ENCODE peak calls at places on chromosomes 12 and 14, in nine cellular contexts. Z is K562, D is transverse colon, W is prostate gland, M is stomach, P is spleen, Y is suprapubic skin, B is HepG2, Q is breast epithelium. R is an unnamed sample.

GRCh38 chr14:74401504-74402241 is 24.3 kb downstream of the SYNDIG1L start:
- DNase-seq in Q (no peak), W (no peak), P (peak), B (no peak), D (peak), M (peak), Z (peak), Y (no peak), R (no peak)

GRCh38 chr12:32920506-32921085 is 24.0 kb upstream of the PKP2 start:
- DNase-seq in Z (no peak), P (no peak), Q (no peak), Y (no peak), B (no peak), W (no peak), M (no peak), D (no peak), R (no peak)

GRCh38 chr12:109678732-109679131 is 34.9 kb upstream of the FAM222A start:
- DNase-seq in P (peak), Y (no peak), W (no peak), D (peak), Z (no peak), Q (no peak), B (no peak), M (no peak), R (no peak)

GRCh38 chr12:68317047-68317667 is 15.0 kb downstream of the MDM1 start:
- DNase-seq in W (no peak), Z (peak), P (no peak), M (no peak), Y (no peak), Q (no peak), D (peak), B (peak), R (no peak)

GRCh38 chr12:99736760-99737159 is 89.2 kb downstream of the GARIN6 start:
- DNase-seq in M (no peak), W (no peak), B (no peak), Y (no peak), Q (no peak), P (no peak), D (no peak), Z (no peak), R (no peak)

GRCh38 chr14:99768381-99768780 is 24.8 kb upstream of the EML1 start:
- DNase-seq in Y (peak), B (no peak), Q (no peak), W (no peak), P (no peak), Z (no peak), M (no peak), D (no peak), R (no peak)

GRCh38 chr14:23411563-23412525 is 3.8 kb upstream of the MYH6 start:
- DNase-seq in Z (no peak), B (no peak), P (no peak), M (no peak), Q (no peak), Y (no peak), D (no peak), W (no peak), R (no peak)

GRCh38 chr14:99327050-99327449 is 55.1 kb upstream of the BCL11B start:
- DNase-seq in Z (no peak), M (no peak), P (no peak), D (no peak), Q (no peak), Y (peak), W (no peak), B (no peak), R (no peak)

GRCh38 chr14:34775922-34776321 is 61.5 kb upstream of the CFL2 start:
- DNase-seq in D (no peak), Q (no peak), B (peak), M (no peak), Z (no peak), P (no peak), W (no peak), Y (no peak), R (no peak)

GRCh38 chr12:128727461-128727860 is 96.3 kb downstream of the SLC15A4 start:
- DNase-seq in D (no peak), M (no peak), W (no peak), Y (no peak), P (no peak), Q (no peak), B (no peak), Z (no peak), R (no peak)

GRCh38 chr14:100581228-100582145 is 5.7 kb downstream of the BEGAIN start:
- DNase-seq in B (no peak), W (no peak), P (peak), M (no peak), Q (no peak), D (no peak), Z (no peak), Y (peak), R (no peak)

GRCh38 chr14:104602315-104602932 is 2.1 kb downstream of the TMEM179 start:
- DNase-seq in D (no peak), Y (peak), B (no peak), Z (no peak), Q (peak), P (peak), W (no peak), M (no peak), R (no peak)

GRCh38 chr14:105709281-105710118 is 183.1 kb downstream of the TMEM121 start:
- DNase-seq in B (no peak), Q (no peak), W (no peak), Z (no peak), Y (no peak), M (no peak), P (peak), D (peak), R (no peak)

GRCh38 chr14:76104802-76105355 is 46.8 kb upstream of the GPATCH2L start:
- DNase-seq in D (no peak), Y (no peak), W (no peak), P (no peak), M (no peak), Q (no peak), B (no peak), Z (no peak), R (no peak)

GRCh38 chr12:79407671-79408622 is 282.8 kb downstream of the PAWR start:
- DNase-seq in D (peak), Y (no peak), Q (no peak), Z (no peak), B (peak), P (no peak), W (peak), M (peak), R (peak)

GRCh38 chr14:41805633-41806032 is 199.0 kb downstream of the LRFN5 start:
- DNase-seq in M (no peak), Q (no peak), P (no peak), B (no peak), D (no peak), Y (no peak), W (no peak), Z (no peak), R (no peak)

GRCh38 chr12:92539966-92540791 is 162.6 kb upstream of the PLEKHG7 start:
- DNase-seq in P (peak), Z (no peak), W (no peak), Q (no peak), M (no peak), D (no peak), Y (no peak), B (no peak), R (no peak)

GRCh38 chr12:109192358-109192757 is 76.0 kb downstream of the ACACB start:
- DNase-seq in B (no peak), D (no peak), Q (no peak), M (no peak), W (no peak), Z (no peak), P (no peak), Y (no peak), R (no peak)

GRCh38 chr14:103533137-103533998 is 4.4 kb downstream of the TRMT61A start:
- DNase-seq in P (no peak), Q (no peak), M (no peak), B (no peak), W (no peak), Y (no peak), Z (no peak), D (no peak), R (no peak)

GRCh38 chr14:103528158-103528511 is 861 bp upstream of the TRMT61A start:
- DNase-seq in D (peak), W (no peak), Q (no peak), B (no peak), M (peak), P (no peak), Y (no peak), Z (no peak), R (no peak)

GRCh38 chr12:102652645-102653313 is 172.4 kb upstream of the IGF1 start:
- DNase-seq in P (no peak), D (no peak), Y (no peak), W (no peak), Q (no peak), M (no peak), Z (no peak), B (no peak), R (no peak)

GRCh38 chr12:30138483-30138882 is 354.7 kb upstream of the TMTC1 start:
- DNase-seq in W (no peak), B (no peak), Z (no peak), D (no peak), M (no peak), P (no peak), Q (no peak), Y (no peak), R (no peak)

GRCh38 chr14:55807536-55807935 is 227.5 kb downstream of the KTN1 start:
- DNase-seq in Y (no peak), B (no peak), P (no peak), Q (no peak), W (no peak), M (no peak), Z (no peak), D (no peak), R (no peak)

GRCh38 chr12:14418526-14418925 is 53.0 kb downstream of the ATF7IP start:
- DNase-seq in P (no peak), B (no peak), D (no peak), M (no peak), W (no peak), Y (no peak), Q (no peak), Z (no peak), R (no peak)

GRCh38 chr14:61925043-61925442 is 162.8 kb downstream of the SNAPC1 start:
- DNase-seq in Z (no peak), Q (no peak), W (no peak), M (no peak), D (no peak), P (no peak), B (peak), Y (no peak), R (no peak)

GRCh38 chr14:89576960-89577359 is 159.9 kb upstream of the FOXN3 start:
- DNase-seq in Q (no peak), B (no peak), P (no peak), Z (no peak), Y (no peak), D (no peak), M (no peak), W (no peak), R (no peak)
- H3K4me3 ChIP-seq in Q (no peak), B (no peak), P (no peak), Z (no peak), Y (no peak), D (no peak), M (no peak), W (no peak), R (no peak)

GRCh38 chr14:20714593-20715250 is 26.2 kb downstream of the ANG start:
- DNase-seq in Q (peak), B (no peak), M (peak), P (peak), D (peak), Y (peak), W (peak), Z (no peak), R (peak)
- TF ChIP-seq POLR2AphosphoS5 in Q (peak), B (no peak), M (no peak), P (no peak), D (no peak), Y (no peak), W (peak), Z (no peak), R (peak)

GRCh38 chr12:45637706-45638105 is 91.8 kb upstream of the ARID2 start:
- DNase-seq in Y (no peak), B (no peak), Q (no peak), W (no peak), Z (no peak), M (no peak), D (no peak), P (no peak), R (no peak)
- H3K27ac ChIP-seq in Y (no peak), B (no peak), Q (no peak), W (no peak), Z (no peak), M (no peak), D (no peak), P (no peak), R (no peak)

GRCh38 chr14:68781161-68782021 is 11.5 kb downstream of the ZFP36L1 start:
- DNase-seq in W (no peak), D (peak), Z (peak), P (peak), M (peak), Q (no peak), B (no peak), Y (no peak), R (no peak)

GRCh38 chr14:68777644-68778043 is 15.2 kb downstream of the ZFP36L1 start:
- DNase-seq in W (no peak), M (peak), D (no peak), Y (no peak), P (no peak), Q (no peak), B (no peak), Z (no peak), R (no peak)

GRCh38 chr14:68782091-68782981 is 10.5 kb downstream of the ZFP36L1 start:
- DNase-seq in D (no peak), Z (peak), Q (no peak), Y (peak), B (no peak), W (no peak), M (peak), P (no peak), R (no peak)

GRCh38 chr14:68779761-68780323 is 13.0 kb downstream of the ZFP36L1 start:
- DNase-seq in Z (no peak), Q (no peak), M (peak), B (peak), D (peak), P (no peak), Y (peak), W (peak), R (no peak)

GRCh38 chr14:68780358-68781160 is 12.3 kb downstream of the ZFP36L1 start:
- DNase-seq in Y (no peak), B (no peak), Q (no peak), W (no peak), P (peak), M (peak), D (peak), Z (peak), R (no peak)
- H3K4me3 ChIP-seq in Y (no peak), B (peak), Q (no peak), W (no peak), P (no peak), M (no peak), D (no peak), Z (no peak), R (no peak)

GRCh38 chr12:49662998-49663843 is 39.9 kb downstream of the PRPF40B start:
- DNase-seq in P (peak), W (no peak), Z (peak), M (no peak), D (peak), Q (no peak), Y (no peak), B (peak), R (peak)
- TF ChIP-seq POLR2AphosphoS5 in P (peak), W (peak), Z (peak), M (no peak), D (no peak), Q (no peak), Y (no peak), B (no peak), R (peak)

DNA sequence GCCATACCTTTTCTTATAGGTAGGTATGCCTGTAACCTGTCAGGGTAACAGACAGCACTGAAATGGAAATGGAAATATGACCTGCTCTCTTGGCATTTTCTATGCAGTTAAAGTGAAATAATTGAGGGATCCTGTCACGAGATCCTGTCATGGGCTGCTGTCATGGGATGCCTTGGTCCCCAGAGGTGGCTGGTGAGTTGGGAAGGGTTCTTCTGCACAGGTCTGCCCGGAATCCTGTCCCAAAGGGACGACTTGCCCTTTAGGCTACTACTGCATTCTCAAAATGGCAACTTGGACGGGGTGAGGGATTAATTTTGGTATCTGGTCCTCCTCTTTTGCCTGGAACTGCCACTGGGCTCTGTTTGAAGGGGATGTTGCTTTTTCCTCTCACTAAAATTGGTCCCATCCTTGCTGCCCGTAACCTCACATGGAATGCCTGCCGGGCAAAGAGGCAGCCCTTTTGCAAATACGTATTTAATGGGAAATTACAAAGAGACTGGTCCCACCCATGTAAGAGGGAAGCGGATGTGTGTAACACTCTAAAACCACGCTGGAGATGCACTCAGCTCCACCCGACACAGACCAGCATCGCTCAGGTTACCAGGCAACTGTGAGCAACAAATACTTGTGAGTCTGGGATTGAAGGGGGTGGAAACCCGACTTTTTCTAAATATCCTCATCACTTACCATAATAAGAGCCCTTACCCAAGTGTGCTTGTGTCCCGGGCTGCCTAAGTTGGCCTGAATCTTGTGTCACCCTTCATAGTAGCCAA is 47.5 kb downstream of the ELK3 start:
- DNase-seq in P (peak), Z (no peak), B (no peak), D (peak), M (no peak), W (no peak), Q (no peak), Y (peak), R (no peak)
- H3K27ac ChIP-seq in P (peak), Z (no peak), B (no peak), D (peak), M (peak), W (no peak), Q (peak), Y (peak), R (no peak)

GRCh38 chr14:32657081-32657480 is 281.6 kb upstream of the NPAS3 start:
- DNase-seq in D (peak), B (peak), W (no peak), Q (no peak), M (no peak), P (no peak), Y (peak), Z (no peak), R (peak)

GRCh38 chr14:32666310-32666709 is 272.4 kb upstream of the NPAS3 start:
- DNase-seq in B (no peak), P (no peak), D (no peak), Y (no peak), M (no peak), W (no peak), Q (no peak), Z (no peak), R (no peak)

GRCh38 chr14:32656609-32657008 is 282.1 kb upstream of the NPAS3 start:
- DNase-seq in Q (no peak), D (no peak), Y (no peak), M (no peak), P (no peak), W (no peak), B (no peak), Z (no peak), R (no peak)

GRCh38 chr14:32662234-32662633 is 276.4 kb upstream of the NPAS3 start:
- DNase-seq in Q (no peak), M (no peak), D (no peak), B (no peak), W (no peak), Y (no peak), P (no peak), Z (no peak), R (no peak)

GRCh38 chr14:32661216-32661615 is 277.5 kb upstream of the NPAS3 start:
- DNase-seq in Q (no peak), D (no peak), Y (no peak), B (no peak), W (no peak), M (no peak), Z (no peak), P (no peak), R (no peak)
- H3K4me3 ChIP-seq in Q (no peak), D (no peak), Y (no peak), B (no peak), W (no peak), M (no peak), Z (no peak), P (no peak), R (no peak)

GRCh38 chr12:95637471-95638155 is 86.3 kb upstream of the USP44 start:
- DNase-seq in Q (no peak), D (no peak), P (no peak), Y (no peak), Z (no peak), B (no peak), W (no peak), M (no peak), R (no peak)
- TF ChIP-seq POLR2AphosphoS5 in Q (no peak), D (no peak), P (no peak), Y (no peak), Z (no peak), B (no peak), W (no peak), M (no peak), R (no peak)

DNA sequence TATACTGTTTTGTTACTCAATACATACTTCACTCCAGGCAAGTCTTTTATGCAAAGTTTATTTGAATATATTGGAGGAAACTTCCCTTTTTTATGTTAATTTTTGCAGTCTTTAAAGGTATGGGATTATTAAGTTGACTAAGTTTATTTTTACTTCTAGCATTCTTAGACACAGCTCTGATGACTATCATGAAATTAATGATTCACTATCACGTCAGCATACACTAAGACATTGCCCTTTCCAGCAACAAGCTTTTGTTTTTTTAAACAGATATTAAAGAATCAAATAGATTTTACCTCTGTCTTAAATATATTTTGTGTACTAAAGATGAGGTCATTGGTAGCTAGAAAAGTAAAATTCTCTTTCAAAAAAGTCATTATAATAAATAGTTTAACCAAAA is 52.1 kb downstream of the DERA start:
- DNase-seq in W (no peak), Z (no peak), M (no peak), B (no peak), D (no peak), Q (no peak), Y (no peak), P (no peak), R (no peak)
- H3K27ac ChIP-seq in W (no peak), Z (no peak), M (no peak), B (no peak), D (no peak), Q (no peak), Y (no peak), P (no peak), R (no peak)

R was measured in HL-60.